ENCODE peak calls at places on chromosome 19, in five cellular contexts. G, X, L, D and U are unnamed samples.

GRCh38 chr19:5059191-5059579 is 90.3 kb downstream of the KDM4B start:
- DNase-seq in G (no peak), X (no peak), D (no peak), L (no peak), U (no peak)

GRCh38 chr19:32652893-32653625 is 21.9 kb downstream of the ANKRD27 start:
- DNase-seq in L (peak), G (peak), D (peak), X (no peak), U (peak)

GRCh38 chr19:53195265-53195879 is 2.2 kb upstream of the ZNF665 start:
- DNase-seq in X (peak), D (peak), G (peak), L (peak), U (peak)

GRCh38 chr19:2334986-2335846 is 6.7 kb downstream of the SPPL2B start:
- DNase-seq in L (no peak), G (no peak), X (no peak), D (no peak), U (no peak)

GRCh38 chr19:35712529-35712909 is 5.3 kb upstream of the KMT2B start:
- DNase-seq in L (no peak), X (no peak), D (no peak), G (no peak), U (no peak)

GRCh38 chr19:43743059-43743458 is 11.7 kb downstream of the SMG9 start:
- DNase-seq in D (no peak), G (peak), L (no peak), X (no peak), U (no peak)

GRCh38 chr19:6473652-6474051 is 7.9 kb downstream of the DENND1C start:
- DNase-seq in X (no peak), G (no peak), L (no peak), D (no peak), U (no peak)

GRCh38 chr19:1725100-1726064 is 27.9 kb upstream of the ONECUT3 start:
- DNase-seq in X (peak), D (no peak), G (peak), L (no peak), U (no peak)

GRCh38 chr19:46357846-46358583 is 11.1 kb downstream of the PPP5C start:
- DNase-seq in X (no peak), G (no peak), L (no peak), D (no peak), U (no peak)

GRCh38 chr19:1324792-1325567 is 39.3 kb downstream of the EFNA2 start:
- DNase-seq in G (peak), D (peak), L (peak), X (no peak), U (peak)

DNA sequence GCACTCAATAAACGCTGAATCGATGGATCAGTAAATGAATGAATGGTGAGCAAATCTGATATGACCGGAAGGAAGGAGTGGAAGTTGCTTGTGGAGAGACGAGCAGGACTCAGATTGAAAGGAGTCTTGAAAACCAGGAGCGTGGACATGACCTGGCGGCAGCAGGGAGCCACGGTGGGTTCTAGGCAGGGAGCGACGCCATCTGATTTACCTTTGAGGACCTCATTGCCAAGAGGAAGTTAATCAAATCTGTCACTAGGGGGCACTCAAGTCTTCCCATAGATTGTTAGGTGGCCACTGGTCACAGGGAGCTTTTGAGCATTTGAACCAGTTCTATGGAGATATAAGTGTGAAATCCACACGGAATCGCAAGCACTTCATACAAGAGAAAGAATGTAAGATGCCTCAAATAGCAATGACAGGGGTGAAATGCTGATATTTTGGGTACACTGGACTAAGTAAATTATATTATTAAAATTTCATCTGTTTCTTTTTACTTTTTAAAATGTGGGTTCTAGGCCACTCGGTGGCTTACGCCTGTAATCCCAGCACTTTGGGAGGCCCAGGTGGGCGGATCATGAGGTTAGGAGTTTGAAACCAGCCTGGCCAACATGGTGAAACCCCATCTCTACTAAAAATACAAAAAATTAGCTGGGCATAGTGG is 9.2 kb upstream of the FBN3 start:
- DNase-seq in G (peak), X (peak), D (no peak), L (peak), U (no peak)
- TF ChIP-seq CTCF in G (peak), X (peak), D (peak), L (peak), U (peak)

GRCh38 chr19:28012361-28012760 is 1200.6 kb downstream of the UQCRFS1 start:
- DNase-seq in G (no peak), D (no peak), X (no peak), L (no peak), U (no peak)
- TF ChIP-seq CTCF in G (no peak), D (no peak), X (peak), L (no peak), U (no peak)

GRCh38 chr19:19602713-19603320 is 15.7 kb downstream of the PBX4 start:
- DNase-seq in G (no peak), L (no peak), X (no peak), D (no peak), U (no peak)
- TF ChIP-seq CTCF in G (no peak), L (no peak), X (no peak), D (no peak), U (no peak)

GRCh38 chr19:15479391-15480345 is at the start of gene PGLYRP2:
- DNase-seq in G (no peak), D (no peak), X (no peak), L (no peak), U (peak)
- TF ChIP-seq CTCF in G (no peak), D (no peak), X (no peak), L (no peak), U (no peak)

DNA sequence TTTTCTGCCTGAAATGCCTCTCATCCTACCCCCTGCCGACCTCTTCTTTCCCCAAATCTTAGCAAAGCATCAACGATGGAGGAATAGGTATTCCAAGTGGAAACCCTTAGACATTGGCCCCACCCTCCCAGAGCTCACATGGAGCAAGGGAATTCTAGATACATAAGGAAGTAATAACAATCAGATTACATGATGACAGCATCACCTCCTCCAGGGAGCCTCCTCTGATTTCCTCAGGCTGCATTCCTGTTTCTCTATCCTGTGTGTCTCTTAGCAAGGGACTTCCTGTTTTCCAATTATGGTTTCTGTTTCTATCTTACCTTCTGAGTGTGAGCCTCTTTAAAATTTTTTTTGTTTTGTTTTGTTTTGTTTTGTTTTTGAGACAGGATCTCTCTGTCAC is 246.6 kb downstream of the TSHZ3 start:
- DNase-seq in L (no peak), X (no peak), D (no peak), G (no peak), U (no peak)
- TF ChIP-seq CTCF in L (no peak), X (no peak), D (no peak), G (no peak), U (no peak)

GRCh38 chr19:12141405-12141736 is 1.2 kb upstream of the ZNF20 start:
- DNase-seq in L (no peak), G (no peak), X (no peak), D (no peak), U (no peak)
- TF ChIP-seq CTCF in L (no peak), G (no peak), X (no peak), D (no peak), U (no peak)

DNA sequence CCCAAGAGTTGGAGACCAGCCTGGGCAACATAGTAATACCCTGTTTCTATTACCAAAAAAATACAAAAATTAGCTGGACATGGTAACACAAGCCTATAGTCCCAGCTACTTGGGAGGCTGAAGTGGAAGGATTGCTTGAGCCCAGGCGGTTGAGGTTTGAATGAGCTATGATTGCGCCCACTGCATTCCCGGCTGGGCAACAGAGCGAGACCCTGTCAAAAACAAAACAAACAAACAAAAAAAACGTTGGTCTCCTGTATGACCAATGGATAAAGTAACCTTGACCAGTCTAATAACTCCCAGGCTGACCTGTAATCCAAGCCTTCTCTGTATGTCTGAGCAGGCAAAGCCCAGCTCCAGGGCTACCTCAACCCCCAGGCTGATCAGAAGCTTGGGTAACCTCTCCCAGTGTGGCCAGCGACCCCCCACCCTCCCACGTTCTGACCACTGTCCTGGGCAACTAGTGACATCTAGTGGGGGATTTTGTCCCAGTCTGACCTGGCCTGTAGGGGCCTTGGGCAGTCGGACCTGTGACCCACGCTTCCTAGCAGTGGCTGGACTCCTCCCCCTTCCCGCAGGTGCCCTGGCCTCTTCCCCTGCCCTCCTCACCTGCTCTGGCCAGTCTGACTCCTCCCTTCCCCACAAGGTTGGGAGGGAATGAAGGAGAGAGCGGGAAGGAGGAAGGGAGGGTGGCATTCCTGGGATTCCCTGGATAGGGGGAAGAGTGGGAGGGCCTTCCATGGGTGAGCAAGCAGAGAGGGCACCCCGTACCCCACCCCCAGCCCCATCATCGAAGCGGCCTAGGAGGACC is 1.0 kb upstream of the BCAM start:
- DNase-seq in D (no peak), X (peak), L (no peak), G (peak), U (peak)
- TF ChIP-seq CTCF in D (peak), X (peak), L (peak), G (peak), U (peak)

GRCh38 chr19:18487576-18488402 is 34.1 kb downstream of the ELL start:
- DNase-seq in X (no peak), G (no peak), D (no peak), L (no peak), U (no peak)

GRCh38 chr19:18488403-18488723 is 33.5 kb downstream of the ELL start:
- DNase-seq in L (no peak), G (no peak), X (no peak), D (no peak), U (no peak)

GRCh38 chr19:18489627-18490184 is 32.2 kb downstream of the ELL start:
- DNase-seq in X (no peak), G (no peak), D (no peak), L (no peak), U (no peak)

GRCh38 chr19:18490719-18491118 is 31.2 kb downstream of the ELL start:
- DNase-seq in X (no peak), G (no peak), D (no peak), L (no peak), U (no peak)

DNA sequence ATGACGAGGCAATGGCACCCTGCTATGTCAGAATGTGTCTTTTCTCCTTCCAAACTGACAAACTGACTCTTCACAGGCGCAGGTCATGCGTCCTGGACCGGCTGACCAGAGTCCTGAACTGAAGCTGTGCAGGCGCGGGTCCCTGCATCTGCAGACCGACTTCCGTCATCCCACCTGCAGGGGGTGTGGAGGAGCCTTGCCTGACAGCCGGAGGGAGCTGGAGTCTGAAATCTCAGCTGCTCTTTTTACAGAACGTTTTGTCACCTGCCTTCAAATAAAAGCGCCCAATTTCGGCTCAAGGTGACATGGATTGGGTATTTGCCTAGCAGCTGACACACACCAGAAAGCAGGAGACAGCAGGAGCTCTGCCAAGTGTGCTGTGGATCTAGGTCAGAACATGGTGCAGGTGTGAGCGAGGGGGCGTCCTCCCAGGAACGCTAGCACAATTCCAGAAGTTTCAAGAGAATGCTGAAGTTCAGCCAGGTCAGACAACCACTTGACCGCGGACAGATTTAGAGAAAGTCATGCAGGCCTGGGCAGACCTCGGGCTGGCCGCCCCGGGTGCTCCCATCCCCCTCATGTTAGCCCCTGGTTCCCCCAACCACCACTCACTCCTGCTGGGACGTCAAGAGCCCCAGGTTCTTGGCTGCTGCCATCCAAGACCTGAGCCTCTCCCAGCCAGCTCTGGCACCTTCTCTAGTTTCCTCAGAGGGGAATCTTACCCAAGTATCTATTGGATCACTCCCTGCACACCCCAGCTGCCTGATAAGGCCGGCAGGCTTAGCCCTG is 32.8 kb downstream of the ELL start:
- DNase-seq in X (peak), D (no peak), L (no peak), G (no peak), U (no peak)
- TF ChIP-seq CTCF in X (peak), D (peak), L (peak), G (peak), U (no peak)

GRCh38 chr19:57907394-57907793 is 9.0 kb downstream of the ZNF417 start:
- DNase-seq in X (no peak), D (no peak), G (no peak), L (no peak), U (no peak)

GRCh38 chr19:57905258-57905657 is 11.1 kb downstream of the ZNF417 start:
- DNase-seq in X (no peak), D (no peak), G (no peak), L (no peak), U (no peak)

DNA sequence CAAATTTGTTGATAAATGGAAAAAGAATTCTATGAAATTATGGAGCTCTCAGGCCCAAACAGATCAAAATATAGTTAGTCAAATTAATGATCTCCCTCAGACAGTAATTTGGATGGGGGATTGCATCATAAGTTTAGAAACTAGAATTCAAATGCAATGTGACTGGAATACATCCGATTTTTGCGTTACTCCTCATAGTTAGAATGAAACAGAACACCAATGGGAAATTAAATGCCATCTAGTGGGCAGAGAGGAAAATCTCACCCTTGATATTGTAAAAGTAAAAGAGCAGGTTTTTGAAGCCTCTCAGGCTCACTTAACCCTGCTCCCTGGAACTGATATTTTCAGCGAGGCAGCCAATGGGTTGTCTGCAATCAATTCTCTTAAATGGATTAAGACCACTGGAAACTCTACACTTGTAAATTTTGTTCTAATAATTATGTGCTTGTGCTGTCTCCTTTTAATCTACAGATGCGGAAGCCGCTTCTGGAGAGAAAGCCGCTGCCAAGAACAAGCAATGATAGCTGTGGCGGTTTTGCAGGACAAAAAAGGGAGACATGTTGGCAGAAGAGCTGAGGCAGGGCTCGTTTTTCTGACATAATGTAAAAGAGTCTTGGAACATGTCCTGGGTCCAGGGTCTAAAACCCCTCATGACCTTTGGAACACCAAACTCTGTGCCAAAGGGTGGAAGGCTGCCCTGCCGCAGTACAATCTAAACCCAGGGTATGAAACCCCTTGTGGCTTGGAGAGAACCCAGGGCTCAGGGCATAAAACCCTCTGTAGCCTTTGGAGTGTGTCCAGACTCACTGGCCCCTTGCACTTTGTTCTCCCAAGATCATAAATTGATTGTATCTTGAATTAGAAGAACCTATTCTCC is 12.9 kb downstream of the ZNF417 start:
- DNase-seq in D (no peak), L (no peak), G (peak), X (no peak), U (no peak)
- TF ChIP-seq CTCF in D (peak), L (peak), G (peak), X (peak), U (peak)